ENCODE peak calls at places on chromosomes 7 and 10, in seven cellular contexts. One of them, this sample, is unnamed.

GRCh38 chr7:107579546-107579880 is 533 bp upstream of the BCAP29 start:
- DNase-seq in mammary epithelial cell: no peak
- DNase-seq in MM.1S: no peak
- DNase-seq in HepG2: peak; percentile 34
- DNase-seq in astrocyte of the spinal cord: no peak
- DNase-seq in AG09309: no peak
- DNase-seq in cardiac fibroblast: no peak
- DNase-seq in this sample: no peak

GRCh38 chr10:96673318-96674099 is 46.8 kb downstream of the PIK3AP1 start:
- DNase-seq in HepG2: peak; percentile 80
- DNase-seq in astrocyte of the spinal cord: peak; percentile 79
- DNase-seq in cardiac fibroblast: peak; percentile 3
- DNase-seq in AG09309: no peak
- DNase-seq in mammary epithelial cell: no peak
- DNase-seq in MM.1S: peak; percentile 54
- DNase-seq in this sample: no peak

GRCh38 chr10:30216811-30217210 is 132.3 kb downstream of the MTPAP start:
- DNase-seq in astrocyte of the spinal cord: no peak
- DNase-seq in cardiac fibroblast: no peak
- DNase-seq in HepG2: no peak
- DNase-seq in MM.1S: no peak
- DNase-seq in mammary epithelial cell: no peak
- DNase-seq in AG09309: no peak
- DNase-seq in this sample: no peak

GRCh38 chr10:33477291-33478088 is 143.0 kb upstream of the NRP1 start:
- DNase-seq in MM.1S: no peak
- DNase-seq in astrocyte of the spinal cord: no peak
- DNase-seq in HepG2: no peak
- DNase-seq in mammary epithelial cell: no peak
- DNase-seq in AG09309: no peak
- DNase-seq in cardiac fibroblast: no peak
- DNase-seq in this sample: no peak

GRCh38 chr7:88300401-88300800 is 6.3 kb downstream of the STEAP4 start:
- DNase-seq in astrocyte of the spinal cord: no peak
- DNase-seq in MM.1S: no peak
- DNase-seq in AG09309: no peak
- DNase-seq in HepG2: no peak
- DNase-seq in cardiac fibroblast: no peak
- DNase-seq in mammary epithelial cell: no peak
- DNase-seq in this sample: no peak

GRCh38 chr10:3877092-3878000 is 92.3 kb upstream of the KLF6 start:
- DNase-seq in mammary epithelial cell: no peak
- DNase-seq in astrocyte of the spinal cord: no peak
- DNase-seq in HepG2: no peak
- DNase-seq in AG09309: no peak
- DNase-seq in cardiac fibroblast: peak; percentile 40
- DNase-seq in MM.1S: no peak
- DNase-seq in this sample: no peak

GRCh38 chr10:131920151-131920550 is 19.3 kb downstream of the PPP2R2D start:
- DNase-seq in astrocyte of the spinal cord: no peak
- DNase-seq in cardiac fibroblast: no peak
- DNase-seq in HepG2: no peak
- DNase-seq in MM.1S: no peak
- DNase-seq in AG09309: no peak
- DNase-seq in mammary epithelial cell: no peak
- DNase-seq in this sample: no peak

GRCh38 chr10:106577266-106577665 is 587.2 kb downstream of the SORCS1 start:
- DNase-seq in mammary epithelial cell: peak; percentile 88
- DNase-seq in AG09309: no peak
- DNase-seq in astrocyte of the spinal cord: peak; percentile 48
- DNase-seq in MM.1S: no peak
- DNase-seq in cardiac fibroblast: peak; percentile 37
- DNase-seq in HepG2: no peak
- DNase-seq in this sample: no peak

GRCh38 chr10:71339796-71340589 is 20.9 kb downstream of the SLC29A3 start:
- DNase-seq in AG09309: no peak
- DNase-seq in cardiac fibroblast: no peak
- DNase-seq in MM.1S: no peak
- DNase-seq in mammary epithelial cell: peak; percentile 65
- DNase-seq in astrocyte of the spinal cord: no peak
- DNase-seq in HepG2: peak; percentile 99
- DNase-seq in this sample: no peak

GRCh38 chr7:42235734-42236133 is 1.3 kb downstream of the GLI3 start:
- DNase-seq in mammary epithelial cell: peak; percentile 38
- DNase-seq in MM.1S: no peak
- DNase-seq in HepG2: no peak
- DNase-seq in cardiac fibroblast: peak; percentile 13
- DNase-seq in astrocyte of the spinal cord: peak; percentile 24
- DNase-seq in AG09309: no peak
- DNase-seq in this sample: no peak

GRCh38 chr10:79082631-79083581 is 14.1 kb downstream of the ZMIZ1 start:
- DNase-seq in astrocyte of the spinal cord: no peak
- DNase-seq in AG09309: no peak
- DNase-seq in HepG2: no peak
- DNase-seq in cardiac fibroblast: no peak
- DNase-seq in MM.1S: no peak
- DNase-seq in mammary epithelial cell: no peak
- DNase-seq in this sample: no peak

GRCh38 chr7:143015102-143015501 is 11.8 kb downstream of the OR9A2 start:
- DNase-seq in HepG2: no peak
- DNase-seq in mammary epithelial cell: no peak
- DNase-seq in cardiac fibroblast: no peak
- DNase-seq in astrocyte of the spinal cord: no peak
- DNase-seq in AG09309: no peak
- DNase-seq in MM.1S: peak; percentile 71
- DNase-seq in this sample: no peak

GRCh38 chr7:143013473-143013872 is 13.5 kb downstream of the OR9A2 start:
- DNase-seq in HepG2: no peak
- DNase-seq in AG09309: no peak
- DNase-seq in mammary epithelial cell: no peak
- DNase-seq in cardiac fibroblast: peak; percentile 54
- DNase-seq in astrocyte of the spinal cord: no peak
- DNase-seq in MM.1S: no peak
- DNase-seq in this sample: no peak

GRCh38 chr7:143012001-143012400 is 14.9 kb downstream of the OR9A2 start:
- DNase-seq in AG09309: no peak
- DNase-seq in cardiac fibroblast: no peak
- DNase-seq in astrocyte of the spinal cord: no peak
- DNase-seq in HepG2: no peak
- DNase-seq in mammary epithelial cell: no peak
- DNase-seq in MM.1S: no peak
- DNase-seq in this sample: no peak

GRCh38 chr7:143012409-143012808 is 14.5 kb downstream of the OR9A2 start:
- DNase-seq in astrocyte of the spinal cord: no peak
- DNase-seq in mammary epithelial cell: no peak
- DNase-seq in MM.1S: no peak
- DNase-seq in cardiac fibroblast: no peak
- DNase-seq in AG09309: no peak
- DNase-seq in HepG2: no peak
- DNase-seq in this sample: no peak

DNA sequence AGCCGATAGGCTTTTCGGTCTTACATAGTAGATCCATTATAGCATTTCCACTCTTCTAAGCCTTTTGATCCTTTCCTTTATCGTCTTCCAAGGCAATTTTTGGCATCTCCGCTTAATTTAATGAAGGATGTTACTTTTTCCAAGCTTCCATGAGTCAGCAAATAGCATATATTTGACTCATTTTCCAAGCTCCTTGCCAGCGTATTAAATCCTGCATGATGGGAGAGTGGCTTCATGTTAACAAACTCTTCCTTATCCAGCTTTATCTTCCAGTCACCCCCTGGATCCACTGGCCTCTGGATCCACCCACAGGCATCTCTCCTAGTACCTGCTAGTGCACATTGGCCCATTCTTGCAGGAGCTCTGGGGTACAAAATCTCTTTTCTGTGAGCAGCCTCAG is 13.0 kb downstream of the OR9A2 start:
- DNase-seq in HepG2: no peak
- DNase-seq in AG09309: peak; percentile 63
- DNase-seq in astrocyte of the spinal cord: peak; percentile 79
- DNase-seq in MM.1S: no peak
- DNase-seq in cardiac fibroblast: peak; percentile 82
- DNase-seq in mammary epithelial cell: peak; percentile 23
- DNase-seq in this sample: no peak
- H3K4me3 ChIP-seq in HepG2: no peak overlapping the region
- H3K4me3 ChIP-seq in AG09309: no peak overlapping the region
- H3K4me3 ChIP-seq in astrocyte of the spinal cord: no peak overlapping the region
- H3K4me3 ChIP-seq in MM.1S: no peak overlapping the region
- H3K4me3 ChIP-seq in cardiac fibroblast: no peak overlapping the region
- H3K4me3 ChIP-seq in mammary epithelial cell: no peak overlapping the region
- H3K4me3 ChIP-seq in this sample: no peak overlapping the region

DNA sequence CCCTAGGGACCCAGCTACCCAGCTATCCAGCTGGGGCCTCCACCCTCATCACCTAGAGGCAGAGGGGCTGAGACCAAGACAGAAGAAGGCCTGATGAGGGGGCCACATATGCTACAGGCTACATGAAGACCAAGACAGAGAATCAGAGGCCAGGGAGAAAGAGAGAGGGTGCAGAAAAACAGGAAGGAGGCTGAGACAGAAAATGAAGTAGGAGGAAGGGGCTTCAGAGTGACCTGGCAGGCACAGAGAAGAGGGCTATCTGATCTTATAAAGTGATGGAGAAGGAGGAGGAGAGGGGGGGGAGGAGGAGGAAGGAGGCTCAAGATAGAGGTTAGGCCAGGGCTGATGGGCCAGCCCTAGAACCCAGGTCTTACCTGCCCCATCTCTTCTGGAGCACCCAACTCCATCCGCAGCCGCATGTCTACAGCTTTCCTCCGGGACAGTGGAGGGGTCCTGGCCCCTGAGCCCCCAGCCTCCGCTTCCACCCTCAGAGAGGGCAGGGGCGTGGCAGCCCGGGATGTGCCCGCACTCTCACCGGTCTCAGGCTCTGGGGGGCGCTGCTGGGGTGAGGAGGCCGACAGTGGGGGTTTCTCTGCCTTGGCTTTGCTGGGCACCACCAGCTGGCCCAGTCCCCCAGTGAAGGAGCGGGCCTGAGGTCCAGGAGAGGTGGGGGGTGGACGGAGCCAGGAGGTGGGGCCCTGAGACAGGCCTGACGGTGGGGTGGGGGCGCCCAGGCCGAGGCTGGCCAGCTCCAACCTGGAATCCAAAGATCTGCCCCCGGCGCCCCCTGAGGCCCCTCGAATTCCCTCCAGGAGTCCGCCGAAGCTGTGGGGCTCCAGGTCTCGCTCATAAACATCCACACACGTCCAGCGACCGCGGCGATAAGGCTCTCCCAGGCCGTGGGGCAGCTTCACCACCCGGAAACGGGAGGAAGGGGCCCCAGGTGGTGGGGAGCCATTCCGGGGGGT is 1.8 kb downstream of the TSC22D4 start:
- DNase-seq in mammary epithelial cell: no peak
- DNase-seq in astrocyte of the spinal cord: no peak
- DNase-seq in AG09309: no peak
- DNase-seq in MM.1S: no peak
- DNase-seq in HepG2: no peak
- DNase-seq in cardiac fibroblast: no peak
- DNase-seq in this sample: no peak
- TF ChIP-seq CTCF in mammary epithelial cell: peak; percentile 52
- TF ChIP-seq CTCF in astrocyte of the spinal cord: peak; percentile 49
- TF ChIP-seq CTCF in AG09309: peak; percentile 38
- TF ChIP-seq CTCF in MM.1S: peak; percentile 17
- TF ChIP-seq CTCF in HepG2: peak; percentile 26
- TF ChIP-seq CTCF in cardiac fibroblast: peak; percentile 33
- TF ChIP-seq CTCF in this sample: peak; percentile 60

GRCh38 chr7:55774327-55775050 is 88.1 kb downstream of the SEPTIN14 start:
- DNase-seq in MM.1S: no peak
- DNase-seq in mammary epithelial cell: peak; percentile 90
- DNase-seq in astrocyte of the spinal cord: peak; percentile 1
- DNase-seq in AG09309: no peak
- DNase-seq in cardiac fibroblast: no peak
- DNase-seq in HepG2: no peak
- DNase-seq in this sample: no peak
- H3K4me3 ChIP-seq in MM.1S: no peak overlapping the region
- H3K4me3 ChIP-seq in mammary epithelial cell: no peak overlapping the region
- H3K4me3 ChIP-seq in astrocyte of the spinal cord: no peak overlapping the region
- H3K4me3 ChIP-seq in AG09309: no peak overlapping the region
- H3K4me3 ChIP-seq in cardiac fibroblast: no peak overlapping the region
- H3K4me3 ChIP-seq in HepG2: no peak overlapping the region
- H3K4me3 ChIP-seq in this sample: no peak overlapping the region

GRCh38 chr7:25095516-25096345 is 29.3 kb downstream of the CYCS start:
- DNase-seq in astrocyte of the spinal cord: no peak
- DNase-seq in AG09309: no peak
- DNase-seq in cardiac fibroblast: peak; percentile 47
- DNase-seq in HepG2: peak; percentile 33
- DNase-seq in MM.1S: no peak
- DNase-seq in mammary epithelial cell: no peak
- DNase-seq in this sample: no peak
- TF ChIP-seq CTCF in astrocyte of the spinal cord: no peak
- TF ChIP-seq CTCF in AG09309: no peak
- TF ChIP-seq CTCF in cardiac fibroblast: no peak
- TF ChIP-seq CTCF in HepG2: no peak
- TF ChIP-seq CTCF in MM.1S: no peak
- TF ChIP-seq CTCF in mammary epithelial cell: no peak
- TF ChIP-seq CTCF in this sample: no peak

This sample was measured in GM06990.